ENCODE peak calls at places on chromosomes 16 and 17, in eight cellular contexts. H is AG04450, N is SK-N-MC, O is GM23248, J is pancreas, R is GM23338, V is heart left ventricle, X is H1. T is an unnamed sample.
A peak's percentile ranks its signal among the peaks of the same experiment; 100 is the strongest.

GRCh38 chr17:76262732-76263344 is 2.3 kb upstream of the UBALD2 start:
- DNase-seq in H (no peak), N (no peak), O (no peak), J (peak; percentile 71), R (no peak), V (no peak), X (no peak), T (no peak)

GRCh38 chr16:88453217-88453531 is at the start of gene ZFPM1:
- DNase-seq in H (no peak), N (no peak), O (no peak), J (no peak), R (no peak), V (no peak), X (no peak), T (no peak)

GRCh38 chr16:51343411-51343810 is 192.3 kb upstream of the SALL1 start:
- DNase-seq in H (no peak), N (no peak), O (no peak), J (no peak), R (no peak), V (no peak), X (no peak), T (no peak)

GRCh38 chr17:21458036-21458435 is 81.9 kb downstream of the KCNJ12 start:
- DNase-seq in H (no peak), N (no peak), O (peak; percentile 19), J (no peak), R (peak; percentile 66), V (no peak), X (no peak), T (no peak)

GRCh38 chr16:64950731-64951130 is 171.1 kb downstream of the CDH11 start:
- DNase-seq in H (no peak), N (no peak), O (no peak), J (no peak), R (no peak), V (no peak), X (no peak), T (no peak)

GRCh38 chr17:44914148-44914547 is 1.2 kb downstream of the GFAP start:
- DNase-seq in H (no peak), N (no peak), O (no peak), J (no peak), R (no peak), V (no peak), X (no peak), T (no peak)

GRCh38 chr16:84281077-84281476 is 13.6 kb upstream of the WFDC1 start:
- DNase-seq in H (no peak), N (no peak), O (no peak), J (no peak), R (peak; percentile 72), V (no peak), X (no peak), T (no peak)

GRCh38 chr16:46857261-46857962 is 26.4 kb upstream of the C16orf87 start:
- DNase-seq in H (peak; percentile 47), N (no peak), O (peak; percentile 85), J (peak; percentile 47), R (peak; percentile 59), V (no peak), X (no peak), T (no peak)

GRCh38 chr17:76026714-76027158 is 370 bp downstream of the EVPL start:
- DNase-seq in H (no peak), N (no peak), O (no peak), J (no peak), R (no peak), V (no peak), X (no peak), T (no peak)

DNA sequence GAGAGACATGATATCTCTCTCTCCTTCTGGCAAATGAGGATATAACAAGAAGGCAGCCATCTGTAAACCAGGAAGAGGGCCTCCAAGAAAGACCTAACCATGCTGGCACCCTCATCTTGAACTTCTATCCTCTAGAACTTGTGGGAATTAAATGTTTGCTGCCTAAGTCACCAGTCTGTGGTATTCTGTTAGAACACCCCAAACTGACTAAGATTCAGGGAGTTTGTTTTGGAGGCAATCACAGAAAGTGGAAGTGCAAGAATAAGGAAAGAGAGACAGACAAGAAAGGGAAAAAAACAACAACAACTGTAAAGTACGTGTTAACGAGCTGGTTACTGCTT is 114.5 kb upstream of the GOT2 start:
- DNase-seq in H (no peak), N (no peak), O (no peak), J (no peak), R (no peak), V (no peak), X (no peak), T (no peak)
- H3K4me3 ChIP-seq in H (no peak overlapping the region), N (no peak overlapping the region), O (no peak overlapping the region), J (no peak overlapping the region), R (no peak overlapping the region), V (no peak overlapping the region), X (no peak overlapping the region), T (no peak overlapping the region)

DNA sequence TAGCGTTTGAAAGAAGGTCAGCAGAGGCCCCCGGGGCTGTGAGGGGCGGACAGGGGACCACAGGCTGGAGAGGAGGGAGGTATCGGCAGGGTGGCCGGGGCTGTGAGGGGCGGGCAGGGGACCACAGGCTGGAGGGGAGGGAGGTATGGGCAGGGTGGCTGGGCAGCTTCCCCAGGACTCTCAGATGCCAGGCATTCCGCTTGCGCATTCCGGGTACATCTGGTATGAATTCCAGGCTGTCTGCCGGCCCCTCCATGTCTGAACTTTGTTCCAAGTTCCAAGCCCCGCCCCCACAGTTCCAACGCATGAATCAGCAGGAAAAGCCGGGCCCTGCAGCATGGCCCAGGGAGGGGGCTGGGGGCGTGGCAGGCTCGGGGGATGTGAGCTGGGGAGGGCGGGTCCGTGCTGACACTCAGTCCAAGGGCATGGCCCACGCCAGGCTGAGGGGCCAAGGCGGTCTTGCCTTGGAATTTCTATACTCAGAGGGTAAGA is 4.4 kb upstream of the TLCD2 start:
- DNase-seq in H (peak; percentile 96), N (no peak), O (peak; percentile 100), J (peak; percentile 99), R (peak; percentile 99), V (peak; percentile 99), X (peak; percentile 67), T (peak; percentile 97)
- H3K27ac ChIP-seq in H (peak overlapping the region; percentile 97), N (peak overlapping the region; percentile 97), O (peak overlapping the region; percentile 98), J (peak overlapping the region; percentile 96), R (peak overlapping the region; percentile 92), V (peak overlapping the region; percentile 100), X (no peak overlapping the region), T (peak overlapping the region; percentile 99)

GRCh38 chr17:29614345-29615047 is 8.2 kb downstream of the CORO6 start:
- DNase-seq in H (no peak), N (no peak), O (no peak), J (peak; percentile 30), R (peak; percentile 16), V (no peak), X (no peak), T (no peak)

GRCh38 chr17:29616300-29617048 is 6.2 kb downstream of the CORO6 start:
- DNase-seq in H (no peak), N (no peak), O (no peak), J (peak; percentile 38), R (peak; percentile 36), V (peak; percentile 31), X (no peak), T (no peak)

GRCh38 chr17:29613856-29614255 is 8.9 kb downstream of the CORO6 start:
- DNase-seq in H (no peak), N (no peak), O (no peak), J (peak; percentile 45), R (peak; percentile 47), V (peak; percentile 42), X (no peak), T (no peak)

GRCh38 chr17:29615492-29616299 is 7.0 kb downstream of the CORO6 start:
- DNase-seq in H (no peak), N (no peak), O (peak; percentile 96), J (peak; percentile 87), R (peak; percentile 94), V (peak; percentile 84), X (no peak), T (peak; percentile 75)

GRCh38 chr17:29615048-29615385 is 7.7 kb downstream of the CORO6 start:
- DNase-seq in H (no peak), N (no peak), O (peak; percentile 81), J (no peak), R (peak; percentile 32), V (no peak), X (no peak), T (no peak)
- H3K4me3 ChIP-seq in H (peak overlapping the region; percentile 46), N (peak overlapping the region; percentile 74), O (peak overlapping the region; percentile 66), J (no peak overlapping the region), R (peak overlapping the region; percentile 67), V (peak overlapping the region; percentile 48), X (peak overlapping the region; percentile 45), T (peak overlapping the region; percentile 49)

GRCh38 chr17:82527893-82528292 is 8.4 kb downstream of the FOXK2 start:
- DNase-seq in H (no peak), N (no peak), O (peak; percentile 60), J (no peak), R (no peak), V (no peak), X (no peak), T (no peak)
- H3K27ac ChIP-seq in H (no peak overlapping the region), N (peak overlapping the region; percentile 63), O (peak overlapping the region; percentile 55), J (no peak overlapping the region), R (peak overlapping the region; percentile 8), V (peak overlapping the region; percentile 66), X (no peak overlapping the region), T (peak overlapping the region; percentile 59)

GRCh38 chr16:1781758-1782407 is 488 bp downstream of the SPSB3 start:
- DNase-seq in H (no peak), N (no peak), O (peak; percentile 72), J (peak; percentile 68), R (peak; percentile 63), V (no peak), X (no peak), T (peak; percentile 32)

GRCh38 chr16:1779234-1779701 is 3.1 kb downstream of the SPSB3 start:
- DNase-seq in H (no peak), N (no peak), O (no peak), J (peak; percentile 40), R (no peak), V (no peak), X (no peak), T (peak; percentile 13)

GRCh38 chr16:1779741-1780676 is 2.4 kb downstream of the SPSB3 start:
- DNase-seq in H (no peak), N (no peak), O (no peak), J (peak; percentile 53), R (no peak), V (no peak), X (no peak), T (no peak)

GRCh38 chr16:1781254-1781653 is 1.1 kb downstream of the SPSB3 start:
- DNase-seq in H (no peak), N (no peak), O (no peak), J (peak; percentile 44), R (no peak), V (no peak), X (no peak), T (peak; percentile 17)

GRCh38 chr16:1780677-1781072 is 1.7 kb downstream of the SPSB3 start:
- DNase-seq in H (no peak), N (no peak), O (no peak), J (no peak), R (no peak), V (no peak), X (no peak), T (no peak)
- H3K4me3 ChIP-seq in H (no peak overlapping the region), N (no peak overlapping the region), O (peak overlapping the region; percentile 83), J (no peak overlapping the region), R (no peak overlapping the region), V (no peak overlapping the region), X (no peak overlapping the region), T (no peak overlapping the region)

GRCh38 chr16:75566040-75566888 is at the start of gene GABARAPL2:
- DNase-seq in H (no peak), N (no peak), O (peak; percentile 94), J (peak; percentile 90), R (peak; percentile 97), V (peak; percentile 83), X (peak; percentile 63), T (peak; percentile 89)
- H3K27ac ChIP-seq in H (peak within 1 kb of the TSS; percentile 39), N (no peak within 1 kb of the TSS), O (peak within 1 kb of the TSS; percentile 4), J (peak within 1 kb of the TSS; percentile 56), R (no peak within 1 kb of the TSS), V (peak within 1 kb of the TSS; percentile 82), X (no peak within 1 kb of the TSS), T (peak within 1 kb of the TSS; percentile 75)

GRCh38 chr17:50635720-50636144 is 1.1 kb downstream of the ABCC3 start:
- DNase-seq in H (no peak), N (no peak), O (no peak), J (no peak), R (no peak), V (no peak), X (no peak), T (no peak)
- H3K4me3 ChIP-seq in H (peak overlapping the region; percentile 63), N (no peak overlapping the region), O (peak overlapping the region; percentile 77), J (peak overlapping the region; percentile 45), R (peak overlapping the region; percentile 70), V (no peak overlapping the region), X (no peak overlapping the region), T (no peak overlapping the region)

T was measured in heart right ventricle.